ENCODE peak calls at places on chromosomes 5 and 9, in four cellular contexts. J is AG04450, D is heart left ventricle, C is stomach. K is an unnamed sample. For H3K9me3, the result is how much of the 10 kb centered on the place peaks cover.

GRCh38 chr9:35731415-35732184 is 395 bp downstream of the TLN1 start:
- DNase-seq in D (no peak), J (no peak), C (no peak), K (peak)

GRCh38 chr5:66145737-66146136 is 1.6 kb downstream of the SREK1 start:
- DNase-seq in D (no peak), C (no peak), J (no peak), K (no peak)

GRCh38 chr9:6562194-6562593 is 83.3 kb downstream of the GLDC start:
- DNase-seq in J (no peak), D (no peak), C (no peak), K (no peak)

GRCh38 chr9:86714976-86715375 is 232.3 kb downstream of the GAS1 start:
- DNase-seq in D (no peak), J (no peak), C (no peak), K (no peak)

GRCh38 chr5:75862872-75863271 is 145.6 kb upstream of the POC5 start:
- DNase-seq in D (no peak), C (no peak), J (no peak), K (no peak)

GRCh38 chr5:149638136-149638535 is 56.8 kb downstream of the ARHGEF37 start:
- DNase-seq in J (no peak), C (no peak), D (no peak), K (no peak)

GRCh38 chr5:74310386-74310785 is 330.1 kb downstream of the ENC1 start:
- DNase-seq in C (no peak), D (no peak), J (no peak), K (peak)

GRCh38 chr5:30849801-30850370 is 343.6 kb upstream of the CDH6 start:
- DNase-seq in C (no peak), J (peak), D (no peak), K (peak)

GRCh38 chr9:121581775-121582600 is 69.4 kb upstream of the DAB2IP start:
- DNase-seq in C (no peak), D (peak), J (no peak), K (no peak)

GRCh38 chr9:127865645-127866464 is 11.4 kb upstream of the ENG start:
- DNase-seq in D (no peak), J (no peak), C (no peak), K (no peak)

GRCh38 chr9:36286388-36286787 is 28.1 kb upstream of the GNE start:
- DNase-seq in D (no peak), C (no peak), J (no peak), K (no peak)

GRCh38 chr9:78493166-78493742 is 196.3 kb downstream of the PSAT1 start:
- DNase-seq in C (no peak), J (no peak), D (no peak), K (no peak)
- H3K27ac ChIP-seq in C (no peak), J (no peak), D (no peak), K (no peak)

GRCh38 chr5:141393267-141393666 is 834 bp downstream of the PCDHGA8 start:
- DNase-seq in D (no peak), J (no peak), C (no peak), K (no peak)
- H3K9me3 ChIP-seq in D (half or more), J (half or more), C (under half), K (under half)

GRCh38 chr5:150655221-150655620 is 5.8 kb upstream of the MYOZ3 start:
- DNase-seq in D (no peak), C (no peak), J (no peak), K (no peak)
- H3K27ac ChIP-seq in D (peak), C (no peak), J (no peak), K (no peak)

GRCh38 chr5:178699854-178700253 is 30.6 kb downstream of the ZNF354A start:
- DNase-seq in D (no peak), C (no peak), J (no peak), K (no peak)

DNA sequence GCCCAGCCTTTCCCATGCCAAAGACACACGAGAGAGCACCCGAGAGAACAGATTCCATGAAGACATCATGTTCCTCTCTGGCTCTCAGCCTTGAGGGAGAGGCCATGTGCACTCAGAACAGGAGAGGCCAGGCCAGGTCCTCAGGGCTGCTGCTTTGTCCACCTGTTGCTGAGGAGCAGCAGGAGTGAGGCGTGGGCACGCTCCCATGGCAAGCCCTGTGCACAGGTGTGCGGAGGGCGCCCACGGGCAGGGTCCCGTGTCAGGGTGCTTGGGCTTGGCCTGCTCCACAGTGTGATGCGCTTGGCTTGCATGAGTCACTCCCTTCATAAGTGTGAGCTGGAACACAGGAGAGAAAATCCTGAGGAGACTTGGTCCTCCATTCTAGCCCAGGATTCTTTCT is 27.4 kb downstream of the ZNF354A start:
- DNase-seq in J (no peak), C (no peak), D (no peak), K (no peak)
- H3K9me3 ChIP-seq in J (under half), C (under half), D (half or more), K (under half)

GRCh38 chr9:136899196-136899595 is 12.9 kb downstream of the TRAF2 start:
- DNase-seq in C (peak), D (no peak), J (no peak), K (peak)

GRCh38 chr9:136901516-136902258 is 15.4 kb downstream of the TRAF2 start:
- DNase-seq in C (peak), D (peak), J (no peak), K (peak)

GRCh38 chr9:136902259-136902821 is 16.0 kb downstream of the TRAF2 start:
- DNase-seq in C (peak), J (peak), D (peak), K (peak)

GRCh38 chr9:136900556-136900955 is 14.2 kb downstream of the TRAF2 start:
- DNase-seq in C (no peak), D (no peak), J (no peak), K (no peak)

GRCh38 chr9:136900988-136901515 is 14.7 kb downstream of the TRAF2 start:
- DNase-seq in J (no peak), D (no peak), C (peak), K (no peak)
- H3K27ac ChIP-seq in J (peak), D (peak), C (peak), K (peak)

DNA sequence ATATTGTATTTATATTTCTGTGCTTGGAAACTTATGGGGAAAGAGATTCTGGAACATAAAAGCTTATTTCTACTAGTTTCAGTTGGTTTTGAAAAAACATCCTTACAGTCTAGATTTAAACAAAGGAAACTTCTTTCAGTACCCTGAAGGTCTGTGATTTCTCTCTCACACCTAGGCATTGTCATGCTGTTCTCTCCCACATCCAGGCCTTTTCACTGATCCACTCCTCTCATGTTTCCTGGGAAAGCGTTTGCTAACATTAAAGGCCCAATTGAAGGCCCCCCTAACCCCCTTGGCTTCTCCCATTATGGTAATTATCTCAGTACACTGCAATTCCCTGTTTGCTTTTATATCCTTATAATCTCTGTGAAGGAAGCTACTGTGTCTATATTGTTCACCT is 856 bp upstream of the PCDHGA3 start:
- DNase-seq in C (no peak), J (no peak), D (no peak), K (no peak)
- H3K9me3 ChIP-seq in C (under half), J (half or more), D (half or more), K (under half)

DNA sequence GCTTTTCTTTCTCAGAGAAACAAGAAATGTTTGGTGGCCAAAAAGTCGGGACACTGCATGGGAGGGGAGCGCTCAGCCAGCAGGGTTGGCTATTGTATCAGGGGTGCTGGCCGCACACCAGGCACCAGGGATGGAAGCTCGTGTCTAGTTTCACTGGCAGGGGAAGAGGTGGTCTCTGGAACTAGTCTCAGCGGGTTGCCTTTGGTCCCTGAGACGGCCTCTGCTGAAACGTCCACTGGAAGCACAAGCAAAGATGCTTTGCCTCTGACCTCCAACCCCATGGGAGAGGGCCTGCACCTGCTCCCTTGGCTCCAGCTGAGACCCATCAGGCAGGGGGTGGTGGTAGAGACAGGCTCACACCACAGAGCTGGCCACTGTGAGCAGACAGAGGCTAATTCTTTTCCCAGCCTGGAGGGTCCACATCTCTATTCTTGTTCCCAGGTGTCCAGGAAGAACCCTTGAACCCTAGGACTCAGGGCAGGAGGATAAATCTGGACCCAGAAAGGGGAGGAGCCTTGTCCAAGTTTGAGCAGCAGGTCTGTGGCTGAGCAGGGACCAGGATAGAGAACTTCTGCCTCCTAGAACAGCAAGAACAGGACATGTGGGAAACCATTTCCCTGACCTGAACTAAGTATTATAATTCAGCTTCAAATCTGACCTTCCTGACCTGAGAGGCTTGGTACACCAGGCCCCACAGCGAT is 102.6 kb downstream of the RGS3 start:
- DNase-seq in J (no peak), C (no peak), D (no peak), K (no peak)
- H3K27ac ChIP-seq in J (peak), C (peak), D (peak), K (peak)

DNA sequence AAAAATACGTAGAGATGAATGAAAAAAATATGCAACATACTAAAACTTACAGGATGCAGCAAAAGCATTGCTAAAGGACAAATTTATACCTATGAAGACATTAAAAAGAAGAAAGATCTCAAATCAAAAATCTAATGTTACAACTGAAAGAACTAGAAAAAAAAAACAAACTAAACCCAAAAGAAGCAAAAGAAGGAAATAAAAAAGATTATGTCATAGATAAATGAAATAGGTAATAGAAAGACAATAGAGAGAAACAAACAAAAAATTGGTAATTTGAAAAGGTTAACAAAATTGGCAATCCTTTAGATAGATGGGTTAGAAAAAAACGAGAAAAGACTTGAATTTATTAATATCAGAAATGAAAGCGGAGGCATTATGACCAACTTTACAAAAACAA is 1000.2 kb downstream of the TLE4 start:
- DNase-seq in D (no peak), J (no peak), C (no peak), K (no peak)
- H3K9me3 ChIP-seq in D (half or more), J (under half), C (under half), K (under half)

K was measured in small intestine.